ENCODE peak calls at places on chromosomes 7 and 10, in nine cellular contexts. U is nephron progenitor cell; S is BJ; P is CD4-positive, alpha-beta T cell; J is upper lobe of right lung; X is endothelial cell; H is RWPE1; W is cardiac muscle cell; T is tibial artery. R is an unnamed sample.

GRCh38 chr10:49287689-49288340 is 11.2 kb upstream of the C10orf71 start:
- DNase-seq in H (no peak), P (no peak), T (no peak), X (no peak), S (no peak), W (no peak), J (no peak), U (no peak), R (peak)

GRCh38 chr7:42511027-42511426 is 274.0 kb upstream of the GLI3 start:
- DNase-seq in P (no peak), X (no peak), H (peak), W (peak), U (no peak), J (no peak), T (no peak), S (no peak), R (no peak)

GRCh38 chr10:18583575-18584270 is 67.7 kb downstream of the NSUN6 start:
- DNase-seq in P (no peak), J (no peak), W (peak), X (no peak), T (no peak), S (no peak), U (no peak), H (no peak), R (no peak)

GRCh38 chr7:30159698-30160143 is 24.9 kb downstream of the MTURN start:
- DNase-seq in S (no peak), X (no peak), W (peak), U (peak), J (peak), P (no peak), T (no peak), H (no peak), R (no peak)

GRCh38 chr10:78395162-78395561 is 361.5 kb downstream of the RPS24 start:
- DNase-seq in P (no peak), U (no peak), H (no peak), J (no peak), T (no peak), S (no peak), W (no peak), X (no peak), R (no peak)

GRCh38 chr7:140557069-140557468 is 77.8 kb upstream of the MKRN1 start:
- DNase-seq in X (no peak), S (no peak), H (no peak), J (no peak), P (no peak), W (no peak), T (no peak), U (no peak), R (no peak)

GRCh38 chr7:8365499-8366110 is 67.8 kb upstream of the NXPH1 start:
- DNase-seq in W (no peak), P (no peak), S (no peak), J (no peak), U (no peak), H (no peak), T (no peak), X (peak), R (no peak)

GRCh38 chr7:132290021-132290420 is 286.2 kb downstream of the PLXNA4 start:
- DNase-seq in P (no peak), W (no peak), T (no peak), S (no peak), J (no peak), H (no peak), U (no peak), X (no peak), R (no peak)

GRCh38 chr7:27409776-27410175 is 167.2 kb downstream of the EVX1 start:
- DNase-seq in S (peak), W (peak), T (no peak), J (no peak), H (no peak), U (no peak), P (no peak), X (no peak), R (no peak)

GRCh38 chr7:111679944-111680343 is 117.7 kb upstream of the IMMP2L start:
- DNase-seq in P (no peak), U (no peak), S (no peak), J (no peak), T (no peak), W (no peak), X (no peak), H (no peak), R (no peak)

GRCh38 chr10:34109952-34110702 is 705.0 kb downstream of the PARD3 start:
- DNase-seq in X (no peak), P (no peak), U (no peak), S (no peak), J (no peak), T (no peak), H (peak), W (peak), R (no peak)

GRCh38 chr10:78977761-78978305 is 90.9 kb upstream of the ZMIZ1 start:
- DNase-seq in H (peak), J (peak), W (peak), X (no peak), U (no peak), S (peak), P (no peak), T (peak), R (no peak)

GRCh38 chr10:132257271-132257670 is 50.5 kb downstream of the STK32C start:
- DNase-seq in J (no peak), P (no peak), U (no peak), W (peak), X (no peak), H (peak), S (peak), T (no peak), R (no peak)

GRCh38 chr7:93156884-93157283 is 8.7 kb upstream of the SAMD9L start:
- DNase-seq in W (no peak), X (no peak), U (no peak), S (no peak), J (no peak), T (no peak), P (no peak), H (no peak), R (no peak)

GRCh38 chr7:74294191-74294998 is 5.2 kb downstream of the CLIP2 start:
- DNase-seq in S (peak), W (peak), T (no peak), H (no peak), P (no peak), U (no peak), X (no peak), J (no peak), R (peak)

GRCh38 chr10:98074315-98074911 is 44.0 kb upstream of the CRTAC1 start:
- DNase-seq in P (no peak), T (no peak), S (no peak), H (peak), J (no peak), X (peak), U (peak), W (peak), R (no peak)

GRCh38 chr7:44145419-44145968 is 4.4 kb upstream of the MYL7 start:
- DNase-seq in P (peak), H (no peak), T (no peak), U (peak), S (no peak), W (peak), X (no peak), J (no peak), R (no peak)

GRCh38 chr7:116443101-116443523 is 56.4 kb upstream of the CAV2 start:
- DNase-seq in T (no peak), P (no peak), H (peak), W (peak), S (peak), U (no peak), J (no peak), X (no peak), R (no peak)

GRCh38 chr7:43108255-43109011 is 4.0 kb upstream of the HECW1 start:
- DNase-seq in W (peak), S (no peak), H (peak), U (peak), P (peak), T (peak), X (peak), J (peak), R (peak)

GRCh38 chr7:28473567-28474266 is 61.4 kb downstream of the CREB5 start:
- DNase-seq in X (no peak), P (no peak), J (no peak), S (no peak), U (no peak), H (no peak), T (peak), W (no peak), R (peak)

GRCh38 chr10:5741276-5741675 is 56.6 kb downstream of the TASOR2 start:
- DNase-seq in H (no peak), U (no peak), X (no peak), J (no peak), S (no peak), T (no peak), W (no peak), P (no peak), R (no peak)
- TF ChIP-seq CTCF in H (no peak), U (no peak), X (no peak), J (no peak), S (no peak), T (no peak), W (no peak), P (no peak), R (no peak)

GRCh38 chr7:126303926-126304325 is 948.8 kb downstream of the GRM8 start:
- DNase-seq in X (no peak), W (no peak), S (no peak), P (no peak), U (no peak), H (no peak), J (no peak), T (no peak), R (no peak)

DNA sequence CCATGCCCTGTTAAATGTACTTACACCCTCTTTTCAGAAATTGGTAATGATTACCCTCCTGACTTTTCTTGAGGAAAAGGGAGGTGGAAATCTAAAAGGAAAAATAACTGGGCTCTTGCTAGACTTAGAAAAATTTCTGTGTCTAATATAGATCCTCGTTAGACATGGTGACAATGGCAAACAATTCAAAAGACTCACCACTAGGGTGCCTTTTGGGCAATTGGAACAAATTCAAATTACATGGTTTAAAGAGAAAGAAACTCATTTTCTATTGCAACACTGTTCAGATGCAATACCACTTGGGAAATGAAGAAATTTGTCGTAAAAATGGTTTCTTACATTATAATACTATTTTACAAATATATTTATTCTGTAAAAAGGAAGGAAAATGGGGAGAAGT is 950.1 kb downstream of the GRM8 start:
- DNase-seq in P (no peak), H (no peak), S (no peak), X (no peak), U (no peak), J (no peak), W (no peak), T (no peak), R (no peak)
- TF ChIP-seq CTCF in P (no peak), H (no peak), S (no peak), X (peak), U (no peak), J (no peak), W (no peak), T (no peak), R (no peak)

DNA sequence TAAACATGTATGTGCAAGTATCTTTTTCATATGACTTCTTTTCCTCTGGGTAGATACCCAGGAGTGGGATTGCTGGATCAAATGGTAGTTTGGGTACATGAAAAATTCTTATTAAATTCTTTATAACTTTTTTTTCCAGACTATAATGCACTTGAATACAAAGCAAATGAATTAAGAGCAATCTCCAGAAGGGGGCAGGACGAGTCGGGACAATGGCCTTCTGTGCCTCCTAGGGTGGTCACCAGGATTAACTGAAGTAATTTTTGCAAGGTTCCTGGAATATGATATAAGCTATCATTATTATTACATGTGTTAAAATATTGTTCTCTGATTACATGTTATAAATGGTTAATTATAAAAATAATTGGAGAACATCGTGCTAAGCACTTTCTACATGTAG is 127.2 kb downstream of the PPP1R17 start:
- DNase-seq in H (no peak), T (no peak), P (no peak), U (no peak), S (no peak), J (no peak), X (peak), W (peak), R (no peak)
- TF ChIP-seq CTCF in H (no peak), T (no peak), P (no peak), U (peak), S (peak), J (peak), X (no peak), W (peak), R (peak)

DNA sequence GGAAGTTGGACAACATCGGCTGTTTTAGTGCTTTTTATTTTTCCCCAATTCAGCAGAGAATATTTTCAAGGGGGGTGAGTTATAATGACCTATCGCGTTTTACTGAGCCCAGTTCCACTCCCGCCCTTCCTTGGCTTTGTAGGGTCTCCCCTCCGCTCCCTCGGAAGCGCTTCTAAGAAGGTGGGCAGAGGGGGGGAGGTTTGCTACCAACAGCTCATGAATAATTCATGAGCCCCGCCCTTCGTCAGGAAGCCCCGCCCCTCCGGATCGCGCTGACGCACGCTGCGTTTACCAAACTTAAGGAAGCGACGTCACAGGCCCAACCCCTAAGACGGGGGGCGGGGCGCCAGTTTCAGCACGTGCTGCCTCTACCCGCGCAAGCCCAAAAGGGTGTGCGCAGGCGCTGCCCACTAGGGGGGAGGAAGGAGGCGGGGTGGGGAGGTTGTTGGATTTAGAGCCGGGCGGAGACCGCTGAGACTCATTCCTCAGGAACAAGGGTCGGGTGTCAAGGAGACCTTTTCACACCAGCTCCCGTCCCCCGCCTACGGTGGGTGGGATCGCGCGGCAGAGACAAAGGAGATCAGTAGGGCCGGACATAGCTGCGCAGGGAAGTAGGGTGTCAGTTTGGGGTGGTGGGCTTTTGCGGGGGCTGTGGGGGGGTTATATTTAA is 529 bp upstream of the MEPCE start:
- DNase-seq in W (peak), T (peak), U (peak), X (peak), S (peak), J (peak), H (peak), P (peak), R (peak)
- TF ChIP-seq CTCF in W (no peak), T (peak), U (no peak), X (no peak), S (peak), J (peak), H (no peak), P (no peak), R (no peak)

GRCh38 chr7:26151953-26152781 is at the start of gene NFE2L3:
- DNase-seq in S (no peak), T (peak), W (peak), P (peak), U (peak), J (peak), H (peak), X (peak), R (peak)
- TF ChIP-seq CTCF in S (no peak), T (no peak), W (no peak), P (no peak), U (no peak), J (no peak), H (no peak), X (no peak), R (peak)

GRCh38 chr10:103854687-103855423 is 521 bp downstream of the SH3PXD2A start:
- DNase-seq in S (no peak), J (no peak), H (peak), U (peak), W (peak), T (no peak), X (peak), P (peak), R (peak)
- TF ChIP-seq CTCF in S (peak), J (peak), H (no peak), U (no peak), W (peak), T (no peak), X (no peak), P (no peak), R (no peak)

GRCh38 chr10:77082601-77083252 is 554.9 kb downstream of the KCNMA1 start:
- DNase-seq in W (no peak), S (no peak), P (no peak), T (no peak), U (no peak), J (no peak), H (no peak), X (peak), R (no peak)
- TF ChIP-seq CTCF in W (peak), S (no peak), P (no peak), T (no peak), U (peak), J (no peak), H (no peak), X (peak), R (no peak)

GRCh38 chr10:23293973-23294372 is 50.6 kb downstream of the C10orf67 start:
- DNase-seq in S (no peak), X (no peak), J (no peak), H (no peak), U (no peak), P (no peak), W (no peak), T (no peak), R (no peak)

GRCh38 chr10:23293145-23293724 is 51.4 kb downstream of the C10orf67 start:
- DNase-seq in P (peak), T (no peak), W (peak), X (peak), U (peak), H (peak), J (no peak), S (no peak), R (no peak)

GRCh38 chr10:23291551-23292334 is 52.9 kb downstream of the C10orf67 start:
- DNase-seq in T (no peak), P (no peak), X (no peak), U (no peak), S (no peak), H (no peak), W (no peak), J (no peak), R (no peak)

DNA sequence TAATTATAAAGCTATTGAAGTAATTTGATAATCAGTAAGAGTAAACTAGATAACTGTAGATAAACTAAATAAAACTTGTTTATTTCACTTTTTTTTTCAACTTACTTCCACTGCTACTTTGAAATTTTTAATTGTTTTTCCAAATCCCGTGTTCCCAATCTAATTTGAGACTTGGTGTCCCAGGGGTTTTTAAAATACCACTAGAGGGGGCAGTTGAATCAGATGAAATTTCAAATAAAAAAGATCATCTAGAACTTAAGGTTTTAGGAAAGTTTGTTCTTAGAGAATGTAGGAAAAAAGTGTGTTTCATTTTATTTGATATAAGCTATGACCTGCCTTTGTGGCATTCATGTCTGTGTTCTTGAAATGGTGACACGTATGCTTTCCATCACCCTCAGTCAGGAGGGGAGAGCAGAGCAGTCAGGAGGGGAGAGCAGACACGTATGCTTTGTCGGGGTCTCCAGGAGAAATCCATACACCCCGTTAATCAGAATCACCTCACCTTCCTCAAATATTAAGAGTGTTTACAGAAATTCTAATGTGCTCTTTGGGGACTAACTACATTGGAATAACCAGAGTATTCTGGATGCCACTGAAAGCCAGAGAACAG is 49.9 kb downstream of the C10orf67 start:
- DNase-seq in X (no peak), T (no peak), U (no peak), H (peak), J (no peak), W (peak), S (no peak), P (no peak), R (no peak)
- TF ChIP-seq CTCF in X (peak), T (no peak), U (peak), H (peak), J (peak), W (peak), S (peak), P (no peak), R (peak)

DNA sequence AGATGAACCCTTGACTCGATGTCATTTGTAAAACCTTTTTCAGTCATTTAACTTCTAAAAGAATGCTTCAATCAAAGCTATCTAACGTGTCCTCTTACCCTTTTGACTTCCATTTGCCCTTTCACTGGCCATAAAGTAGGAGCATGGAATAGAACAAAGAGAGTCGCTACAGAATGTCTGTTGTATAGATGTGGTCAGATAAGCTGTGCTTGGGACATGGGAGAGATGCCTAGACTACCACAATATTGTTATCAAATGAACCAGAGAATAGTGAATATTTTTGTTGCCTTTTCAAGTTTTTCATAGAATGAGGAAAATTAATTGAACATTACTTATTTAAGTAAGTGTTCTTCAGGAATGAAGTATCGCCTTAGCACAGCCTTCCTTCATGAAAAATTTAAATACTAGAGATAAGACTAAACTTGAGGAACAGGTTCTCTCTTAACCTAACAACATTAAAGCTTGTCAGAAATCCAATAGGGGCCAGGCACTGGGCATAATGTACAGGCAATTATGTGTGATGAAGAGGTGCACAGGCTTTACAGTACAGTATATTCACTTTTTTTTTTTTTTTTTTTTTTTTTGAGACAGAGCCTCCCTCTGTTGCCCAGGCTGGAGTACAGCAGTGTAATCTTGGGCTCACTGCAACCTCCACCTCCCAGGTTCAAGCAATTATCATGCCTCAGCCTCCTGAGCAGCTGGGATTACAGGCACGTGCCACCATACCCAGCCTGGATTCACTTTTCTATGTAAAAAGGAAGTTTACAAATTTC is 7.5 kb upstream of the KMT2E start:
- DNase-seq in P (no peak), H (no peak), T (no peak), W (no peak), J (no peak), X (no peak), S (no peak), U (no peak), R (no peak)
- TF ChIP-seq CTCF in P (no peak), H (no peak), T (no peak), W (peak), J (no peak), X (no peak), S (no peak), U (no peak), R (no peak)

GRCh38 chr7:66903360-66904062 is 17.5 kb upstream of the TMEM248 start:
- DNase-seq in U (no peak), H (no peak), W (no peak), T (no peak), P (no peak), J (no peak), S (no peak), X (no peak), R (peak)

GRCh38 chr7:66907731-66908130 is 13.3 kb upstream of the TMEM248 start:
- DNase-seq in X (no peak), P (no peak), T (no peak), H (no peak), J (no peak), W (no peak), S (no peak), U (no peak), R (no peak)

GRCh38 chr7:66905243-66905642 is 15.8 kb upstream of the TMEM248 start:
- DNase-seq in H (no peak), T (no peak), J (no peak), S (no peak), W (no peak), X (no peak), P (no peak), U (no peak), R (no peak)

GRCh38 chr7:66904063-66904593 is 16.9 kb upstream of the TMEM248 start:
- DNase-seq in U (no peak), T (no peak), X (no peak), S (no peak), P (no peak), H (no peak), J (no peak), W (no peak), R (no peak)

GRCh38 chr7:66905689-66906088 is 15.3 kb upstream of the TMEM248 start:
- DNase-seq in H (no peak), S (no peak), U (no peak), P (no peak), X (no peak), J (no peak), W (no peak), T (no peak), R (no peak)
- TF ChIP-seq CTCF in H (no peak), S (peak), U (no peak), P (no peak), X (no peak), J (no peak), W (peak), T (no peak), R (no peak)

R was measured in heart left ventricle.